ENCODE peak calls at places on chromosomes 6 and 20, in seven cellular contexts. One of them, this sample, is unnamed.

GRCh38 chr6:153167026-153167891 is 36.2 kb upstream of the RGS17 start:
- DNase-seq in SK-N-SH: no peak
- DNase-seq in A549: peak; percentile 78
- DNase-seq in fibroblast of lung: peak; percentile 93
- DNase-seq in small intestine: no peak
- DNase-seq in CD8-positive, alpha-beta memory T cell: no peak
- DNase-seq in left ventricle myocardium inferior: no peak
- DNase-seq in this sample: no peak

GRCh38 chr6:41878961-41879405 is 16.2 kb downstream of the USP49 start:
- DNase-seq in SK-N-SH: no peak
- DNase-seq in A549: no peak
- DNase-seq in fibroblast of lung: peak; percentile 53
- DNase-seq in small intestine: no peak
- DNase-seq in CD8-positive, alpha-beta memory T cell: no peak
- DNase-seq in left ventricle myocardium inferior: no peak
- DNase-seq in this sample: no peak

GRCh38 chr6:83215131-83216047 is 22.2 kb downstream of the RWDD2A start:
- DNase-seq in SK-N-SH: peak; percentile 51
- DNase-seq in A549: peak; percentile 53
- DNase-seq in fibroblast of lung: peak; percentile 81
- DNase-seq in small intestine: peak; percentile 55
- DNase-seq in CD8-positive, alpha-beta memory T cell: peak; percentile 22
- DNase-seq in left ventricle myocardium inferior: peak; percentile 39
- DNase-seq in this sample: peak; percentile 74

GRCh38 chr6:6384520-6384919 is 64.1 kb upstream of the F13A1 start:
- DNase-seq in SK-N-SH: no peak
- DNase-seq in A549: no peak
- DNase-seq in fibroblast of lung: no peak
- DNase-seq in small intestine: no peak
- DNase-seq in CD8-positive, alpha-beta memory T cell: no peak
- DNase-seq in left ventricle myocardium inferior: no peak
- DNase-seq in this sample: peak; percentile 6

GRCh38 chr20:2301164-2301622 is 5.4 kb downstream of the TGM3 start:
- DNase-seq in SK-N-SH: no peak
- DNase-seq in A549: peak; percentile 42
- DNase-seq in fibroblast of lung: no peak
- DNase-seq in small intestine: peak; percentile 68
- DNase-seq in CD8-positive, alpha-beta memory T cell: no peak
- DNase-seq in left ventricle myocardium inferior: peak; percentile 35
- DNase-seq in this sample: no peak

GRCh38 chr6:16622193-16622592 is 139.1 kb downstream of the ATXN1 start:
- DNase-seq in SK-N-SH: no peak
- DNase-seq in A549: no peak
- DNase-seq in fibroblast of lung: no peak
- DNase-seq in small intestine: no peak
- DNase-seq in CD8-positive, alpha-beta memory T cell: no peak
- DNase-seq in left ventricle myocardium inferior: no peak
- DNase-seq in this sample: no peak

GRCh38 chr6:155247618-155248017 is 16.2 kb upstream of the CLDN20 start:
- DNase-seq in SK-N-SH: no peak
- DNase-seq in A549: peak; percentile 56
- DNase-seq in fibroblast of lung: peak; percentile 37
- DNase-seq in small intestine: no peak
- DNase-seq in CD8-positive, alpha-beta memory T cell: no peak
- DNase-seq in left ventricle myocardium inferior: no peak
- DNase-seq in this sample: no peak

GRCh38 chr6:36856277-36856676 is 17.0 kb upstream of the CPNE5 start:
- DNase-seq in SK-N-SH: no peak
- DNase-seq in A549: no peak
- DNase-seq in fibroblast of lung: no peak
- DNase-seq in small intestine: no peak
- DNase-seq in CD8-positive, alpha-beta memory T cell: no peak
- DNase-seq in left ventricle myocardium inferior: peak; percentile 46
- DNase-seq in this sample: no peak

GRCh38 chr20:34403908-34404307 is 40.8 kb downstream of the ITCH start:
- DNase-seq in SK-N-SH: no peak
- DNase-seq in A549: no peak
- DNase-seq in fibroblast of lung: no peak
- DNase-seq in small intestine: no peak
- DNase-seq in CD8-positive, alpha-beta memory T cell: no peak
- DNase-seq in left ventricle myocardium inferior: no peak
- DNase-seq in this sample: no peak

DNA sequence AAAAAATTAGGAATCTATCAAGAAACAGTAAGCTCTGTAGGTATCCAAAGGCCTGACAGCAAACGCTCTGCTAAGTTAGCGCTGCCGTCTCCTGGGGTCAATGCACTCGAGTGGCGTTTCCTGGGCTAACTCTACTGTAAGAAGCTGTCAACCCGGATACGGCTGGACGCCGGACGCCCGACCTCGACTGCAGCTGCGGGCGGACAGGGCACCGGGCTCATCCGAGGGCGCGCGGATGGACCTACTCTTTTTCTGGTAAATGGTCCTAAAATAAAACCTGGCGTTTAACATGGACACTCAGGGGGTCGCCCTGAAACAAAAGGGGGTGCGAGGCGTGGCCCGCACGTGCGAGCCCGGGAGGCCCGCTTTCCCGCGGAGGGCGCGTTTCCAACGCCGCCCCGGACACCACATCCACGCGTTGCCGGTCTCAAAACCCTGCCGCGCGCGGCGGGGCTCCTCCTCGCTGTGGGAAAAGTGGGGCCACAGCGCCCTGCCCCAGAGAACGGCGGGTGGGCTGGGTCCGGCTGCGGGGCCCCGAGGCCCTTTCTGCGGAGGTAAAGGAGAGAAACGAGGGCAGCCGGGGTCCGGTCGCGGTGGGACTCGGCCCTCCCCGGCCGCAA is 535 bp downstream of the TCP1 start:
- DNase-seq in SK-N-SH: peak; percentile 50
- DNase-seq in A549: peak; percentile 16
- DNase-seq in fibroblast of lung: peak; percentile 46
- DNase-seq in small intestine: peak; percentile 62
- DNase-seq in CD8-positive, alpha-beta memory T cell: peak; percentile 24
- DNase-seq in left ventricle myocardium inferior: peak; percentile 25
- DNase-seq in this sample: peak; percentile 60
- H3K27ac ChIP-seq in SK-N-SH: peak overlapping the region; percentile 88
- H3K27ac ChIP-seq in A549: peak overlapping the region; percentile 94
- H3K27ac ChIP-seq in fibroblast of lung: peak overlapping the region; percentile 85
- H3K27ac ChIP-seq in small intestine: peak overlapping the region; percentile 57
- H3K27ac ChIP-seq in CD8-positive, alpha-beta memory T cell: peak overlapping the region; percentile 95
- H3K27ac ChIP-seq in left ventricle myocardium inferior: peak overlapping the region; percentile 99
- H3K27ac ChIP-seq in this sample: peak overlapping the region; percentile 76

GRCh38 chr6:3260772-3261517 is 2.2 kb downstream of the PSMG4 start:
- DNase-seq in SK-N-SH: no peak
- DNase-seq in A549: no peak
- DNase-seq in fibroblast of lung: no peak
- DNase-seq in small intestine: peak; percentile 32
- DNase-seq in CD8-positive, alpha-beta memory T cell: no peak
- DNase-seq in left ventricle myocardium inferior: no peak
- DNase-seq in this sample: no peak
- H3K4me3 ChIP-seq in SK-N-SH: no peak overlapping the region
- H3K4me3 ChIP-seq in A549: no peak overlapping the region
- H3K4me3 ChIP-seq in fibroblast of lung: peak overlapping the region; percentile 25
- H3K4me3 ChIP-seq in small intestine: no peak overlapping the region
- H3K4me3 ChIP-seq in CD8-positive, alpha-beta memory T cell: peak overlapping the region; percentile 28
- H3K4me3 ChIP-seq in left ventricle myocardium inferior: peak overlapping the region; percentile 93
- H3K4me3 ChIP-seq in this sample: no peak overlapping the region

DNA sequence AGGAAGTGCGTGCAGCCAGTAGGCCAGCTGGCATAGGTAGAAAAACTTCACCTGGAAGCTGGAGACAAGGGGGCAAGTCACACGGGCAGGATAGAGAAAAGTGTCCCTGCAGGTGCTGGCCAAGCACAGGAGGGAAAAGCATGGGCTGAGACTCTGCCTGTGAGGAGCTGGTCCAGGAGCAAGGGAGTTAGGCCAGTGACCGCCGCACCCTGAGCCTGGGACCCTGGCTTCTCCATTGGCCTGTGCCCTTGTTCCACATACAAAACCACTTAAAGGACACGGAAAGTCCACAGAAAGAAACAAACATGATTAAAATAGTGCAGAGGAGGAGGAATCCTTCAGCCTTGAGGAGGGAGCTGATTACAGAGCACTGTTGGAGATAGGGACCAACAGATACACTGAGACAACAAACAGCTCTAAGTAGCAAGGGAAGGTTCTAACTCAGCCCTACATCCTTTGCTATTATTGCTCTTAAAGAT is 68.6 kb downstream of the TRAM2 start:
- DNase-seq in SK-N-SH: no peak
- DNase-seq in A549: no peak
- DNase-seq in fibroblast of lung: no peak
- DNase-seq in small intestine: no peak
- DNase-seq in CD8-positive, alpha-beta memory T cell: no peak
- DNase-seq in left ventricle myocardium inferior: no peak
- DNase-seq in this sample: no peak
- H3K27ac ChIP-seq in SK-N-SH: no peak overlapping the region
- H3K27ac ChIP-seq in A549: peak overlapping the region; percentile 55
- H3K27ac ChIP-seq in fibroblast of lung: no peak overlapping the region
- H3K27ac ChIP-seq in small intestine: no peak overlapping the region
- H3K27ac ChIP-seq in CD8-positive, alpha-beta memory T cell: no peak overlapping the region
- H3K27ac ChIP-seq in left ventricle myocardium inferior: peak overlapping the region; percentile 93
- H3K27ac ChIP-seq in this sample: no peak overlapping the region

DNA sequence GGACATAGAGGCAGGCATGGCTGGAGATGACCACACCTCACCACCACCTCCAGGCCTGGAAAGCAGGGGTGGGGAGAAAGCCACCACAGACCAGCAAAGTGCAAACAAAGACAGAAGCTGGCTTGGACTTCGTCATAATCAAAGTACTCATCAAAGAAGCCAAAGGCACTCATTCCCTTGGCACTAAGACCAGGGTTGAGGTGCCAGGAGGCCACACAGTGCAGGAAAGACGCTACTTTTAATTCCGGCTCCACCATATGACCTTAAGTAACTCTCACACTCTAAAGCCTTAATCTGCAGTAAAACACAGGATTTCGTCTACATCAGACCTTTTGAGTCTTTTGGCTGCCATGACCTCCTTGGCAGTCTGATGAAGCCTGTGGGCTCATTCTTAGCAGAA is 123.1 kb downstream of the HIVEP2 start:
- DNase-seq in SK-N-SH: no peak
- DNase-seq in A549: no peak
- DNase-seq in fibroblast of lung: no peak
- DNase-seq in small intestine: no peak
- DNase-seq in CD8-positive, alpha-beta memory T cell: no peak
- DNase-seq in left ventricle myocardium inferior: no peak
- DNase-seq in this sample: no peak
- H3K4me3 ChIP-seq in SK-N-SH: no peak overlapping the region
- H3K4me3 ChIP-seq in A549: no peak overlapping the region
- H3K4me3 ChIP-seq in fibroblast of lung: no peak overlapping the region
- H3K4me3 ChIP-seq in small intestine: no peak overlapping the region
- H3K4me3 ChIP-seq in CD8-positive, alpha-beta memory T cell: no peak overlapping the region
- H3K4me3 ChIP-seq in left ventricle myocardium inferior: no peak overlapping the region
- H3K4me3 ChIP-seq in this sample: no peak overlapping the region

GRCh38 chr6:26536571-26537159 is 1.5 kb upstream of the HMGN4 start:
- DNase-seq in SK-N-SH: peak; percentile 41
- DNase-seq in A549: peak; percentile 50
- DNase-seq in fibroblast of lung: peak; percentile 76
- DNase-seq in small intestine: no peak
- DNase-seq in CD8-positive, alpha-beta memory T cell: no peak
- DNase-seq in left ventricle myocardium inferior: no peak
- DNase-seq in this sample: peak; percentile 58

GRCh38 chr6:26532699-26533523 is 5.3 kb upstream of the HMGN4 start:
- DNase-seq in SK-N-SH: peak; percentile 74
- DNase-seq in A549: peak; percentile 91
- DNase-seq in fibroblast of lung: peak; percentile 91
- DNase-seq in small intestine: peak; percentile 90
- DNase-seq in CD8-positive, alpha-beta memory T cell: peak; percentile 88
- DNase-seq in left ventricle myocardium inferior: peak; percentile 86
- DNase-seq in this sample: peak; percentile 87

GRCh38 chr6:26537160-26537845 is 863 bp upstream of the HMGN4 start:
- DNase-seq in SK-N-SH: peak; percentile 78
- DNase-seq in A549: peak; percentile 97
- DNase-seq in fibroblast of lung: peak; percentile 93
- DNase-seq in small intestine: peak; percentile 90
- DNase-seq in CD8-positive, alpha-beta memory T cell: peak; percentile 85
- DNase-seq in left ventricle myocardium inferior: peak; percentile 85
- DNase-seq in this sample: peak; percentile 91

GRCh38 chr6:26533532-26533931 is 4.6 kb upstream of the HMGN4 start:
- DNase-seq in SK-N-SH: no peak
- DNase-seq in A549: no peak
- DNase-seq in fibroblast of lung: no peak
- DNase-seq in small intestine: no peak
- DNase-seq in CD8-positive, alpha-beta memory T cell: no peak
- DNase-seq in left ventricle myocardium inferior: no peak
- DNase-seq in this sample: no peak

DNA sequence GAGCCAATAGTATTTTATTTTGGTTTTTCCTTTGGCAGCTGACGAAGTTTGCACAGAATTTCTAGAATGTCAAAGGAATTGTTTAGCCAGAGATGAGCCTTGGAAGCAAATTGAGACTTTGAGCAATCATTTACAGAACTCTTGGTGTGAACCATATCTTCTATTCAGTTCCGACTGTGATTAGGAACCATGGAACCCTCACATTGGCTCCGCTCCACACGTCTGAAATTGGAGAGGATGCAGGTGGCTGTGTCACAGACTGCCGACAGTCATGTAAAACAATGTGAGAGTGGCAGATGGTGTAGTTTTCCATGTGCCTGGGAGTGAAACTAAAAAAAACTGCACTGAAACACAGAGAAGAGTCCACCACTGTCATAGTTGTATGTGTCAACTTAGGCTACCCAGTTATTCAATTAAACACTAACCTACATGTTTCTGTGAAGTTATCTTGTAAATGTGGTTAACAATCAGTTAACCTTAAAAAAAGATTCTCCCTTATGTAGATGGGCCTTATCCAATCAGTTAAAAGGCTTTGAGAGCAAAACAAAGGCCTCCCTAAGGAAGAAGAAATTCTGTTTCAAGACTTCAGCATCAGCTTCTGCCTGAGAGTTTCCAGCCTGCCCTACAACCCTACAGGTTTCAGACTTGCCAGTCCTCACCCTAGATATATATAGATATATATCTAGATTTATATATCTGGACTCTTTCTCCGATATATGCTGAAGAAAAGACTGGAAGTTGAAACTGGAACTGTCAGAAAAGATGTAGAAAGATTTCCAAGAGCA is 3.3 kb upstream of the HMGN4 start:
- DNase-seq in SK-N-SH: no peak
- DNase-seq in A549: peak; percentile 34
- DNase-seq in fibroblast of lung: no peak
- DNase-seq in small intestine: peak; percentile 48
- DNase-seq in CD8-positive, alpha-beta memory T cell: no peak
- DNase-seq in left ventricle myocardium inferior: no peak
- DNase-seq in this sample: peak; percentile 47
- H3K27ac ChIP-seq in SK-N-SH: no peak overlapping the region
- H3K27ac ChIP-seq in A549: no peak overlapping the region
- H3K27ac ChIP-seq in fibroblast of lung: no peak overlapping the region
- H3K27ac ChIP-seq in small intestine: no peak overlapping the region
- H3K27ac ChIP-seq in CD8-positive, alpha-beta memory T cell: no peak overlapping the region
- H3K27ac ChIP-seq in left ventricle myocardium inferior: no peak overlapping the region
- H3K27ac ChIP-seq in this sample: no peak overlapping the region

GRCh38 chr6:30881392-30881986 is 2.8 kb upstream of the DDR1 start:
- DNase-seq in SK-N-SH: no peak
- DNase-seq in A549: no peak
- DNase-seq in fibroblast of lung: no peak
- DNase-seq in small intestine: no peak
- DNase-seq in CD8-positive, alpha-beta memory T cell: no peak
- DNase-seq in left ventricle myocardium inferior: no peak
- DNase-seq in this sample: peak; percentile 15
- H3K4me3 ChIP-seq in SK-N-SH: no peak overlapping the region
- H3K4me3 ChIP-seq in A549: no peak overlapping the region
- H3K4me3 ChIP-seq in fibroblast of lung: no peak overlapping the region
- H3K4me3 ChIP-seq in small intestine: no peak overlapping the region
- H3K4me3 ChIP-seq in CD8-positive, alpha-beta memory T cell: no peak overlapping the region
- H3K4me3 ChIP-seq in left ventricle myocardium inferior: no peak overlapping the region
- H3K4me3 ChIP-seq in this sample: peak overlapping the region; percentile 74

GRCh38 chr6:81767163-81768000 is 14.9 kb upstream of the TENT5A start:
- DNase-seq in SK-N-SH: no peak
- DNase-seq in A549: peak; percentile 38
- DNase-seq in fibroblast of lung: peak; percentile 68
- DNase-seq in small intestine: peak; percentile 29
- DNase-seq in CD8-positive, alpha-beta memory T cell: no peak
- DNase-seq in left ventricle myocardium inferior: no peak
- DNase-seq in this sample: no peak
- H3K27ac ChIP-seq in SK-N-SH: peak overlapping the region; percentile 39
- H3K27ac ChIP-seq in A549: peak overlapping the region; percentile 77
- H3K27ac ChIP-seq in fibroblast of lung: peak overlapping the region; percentile 19
- H3K27ac ChIP-seq in small intestine: no peak overlapping the region
- H3K27ac ChIP-seq in CD8-positive, alpha-beta memory T cell: no peak overlapping the region
- H3K27ac ChIP-seq in left ventricle myocardium inferior: no peak overlapping the region
- H3K27ac ChIP-seq in this sample: no peak overlapping the region

This sample was measured in neural progenitor cell.